ENCODE peak calls at places on chromosomes 4 and X, in eight cellular contexts. I is iris pigment epithelial cell, J is NCI-H2029 treated with DMSO at 0.1 percent for 48 hours, X is LoVo, E is HT-29, D is NCI-H1092, C is EL, H is epithelial cell of prostate. T is an unnamed sample.

GRCh38 chr4:102632236-102632635 is 128.5 kb downstream of the MANBA start:
- DNase-seq in I (no peak), J (no peak), X (no peak), E (no peak), D (no peak), C (no peak), H (no peak), T (no peak)

GRCh38 chr4:185573651-185574199 is 38.4 kb upstream of the PDLIM3 start:
- DNase-seq in I (peak), J (peak), X (peak), E (no peak), D (peak), C (peak), H (peak), T (peak)

GRCh38 chr4:40682298-40683101 is 52.8 kb upstream of the RBM47 start:
- DNase-seq in I (no peak), J (no peak), X (peak), E (no peak), D (no peak), C (no peak), H (no peak), T (no peak)

GRCh38 chr4:96383349-96383748 is 543.5 kb downstream of the PDHA2 start:
- DNase-seq in I (no peak), J (no peak), X (no peak), E (no peak), D (no peak), C (no peak), H (no peak), T (no peak)

GRCh38 chr4:76830612-76831474 is 67.1 kb downstream of the SOWAHB start:
- DNase-seq in I (peak), J (peak), X (peak), E (peak), D (no peak), C (peak), H (no peak), T (peak)

GRCh38 chrX:150074175-150074574 is 135.9 kb upstream of the EOLA2 start:
- DNase-seq in I (peak), J (no peak), X (no peak), E (no peak), D (no peak), C (peak), H (no peak), T (no peak)

GRCh38 chr4:185346975-185347601 is 48.6 kb downstream of the LRP2BP start:
- DNase-seq in I (peak), J (no peak), X (no peak), E (no peak), D (no peak), C (peak), H (no peak), T (no peak)

GRCh38 chr4:6478546-6479220 is 6.3 kb upstream of the PPP2R2C start:
- DNase-seq in I (no peak), J (no peak), X (no peak), E (no peak), D (no peak), C (no peak), H (no peak), T (no peak)